ENCODE peak calls at places on chromosome 9, in seven cellular contexts. O is thyroid gland, A is cardiac muscle cell, Y is suprapubic skin, J is IMR-90, M is lung, U is sigmoid colon. H is an unnamed sample.

GRCh38 chr9:127309715-127310114 is 45.1 kb downstream of the GARNL3 start:
- DNase-seq in Y (no peak), J (no peak), U (no peak), M (no peak), A (no peak), O (no peak), H (no peak)

GRCh38 chr9:71793386-71794105 is 25.2 kb upstream of the CEMIP2 start:
- DNase-seq in U (no peak), A (peak), Y (no peak), M (no peak), O (no peak), J (peak), H (no peak)

GRCh38 chr9:88589656-88590055 is 54.7 kb downstream of the NXNL2 start:
- DNase-seq in O (no peak), Y (no peak), A (no peak), J (no peak), M (no peak), U (no peak), H (no peak)

GRCh38 chr9:129885018-129885669 is 49.9 kb downstream of the USP20 start:
- DNase-seq in J (no peak), U (peak), O (peak), M (peak), Y (peak), A (no peak), H (no peak)

GRCh38 chr9:96453625-96454024 is 3.7 kb downstream of the HABP4 start:
- DNase-seq in O (peak), U (no peak), Y (no peak), J (peak), M (no peak), A (peak), H (no peak)

GRCh38 chr9:135217836-135218235 is 130.4 kb downstream of the OLFM1 start:
- DNase-seq in J (no peak), Y (no peak), O (no peak), U (peak), A (no peak), M (no peak), H (no peak)

GRCh38 chr9:134597957-134598883 is 43.4 kb upstream of the COL5A1 start:
- DNase-seq in M (peak), O (no peak), A (peak), Y (peak), J (no peak), U (no peak), H (no peak)

GRCh38 chr9:71285191-71285656 is 163.8 kb upstream of the TRPM3 start:
- DNase-seq in M (peak), O (peak), Y (no peak), U (no peak), J (peak), A (peak), H (peak)

GRCh38 chr9:20197976-20198685 is 409.3 kb upstream of the SLC24A2 start:
- DNase-seq in M (no peak), U (no peak), A (no peak), O (no peak), Y (no peak), J (no peak), H (no peak)

GRCh38 chr9:98775831-98776441 is 20.4 kb downstream of the ANKS6 start:
- DNase-seq in O (peak), J (peak), U (no peak), M (no peak), A (peak), Y (no peak), H (peak)

GRCh38 chr9:76180541-76180940 is 213.7 kb downstream of the RFK start:
- DNase-seq in Y (no peak), O (no peak), A (no peak), U (no peak), J (peak), M (no peak), H (no peak)

GRCh38 chr9:35923927-35924763 is 14.9 kb downstream of the SPAAR start:
- DNase-seq in M (no peak), O (peak), A (no peak), Y (no peak), U (no peak), J (peak), H (peak)

GRCh38 chr9:27280249-27280648 is 16.7 kb downstream of the EQTN start:
- DNase-seq in A (no peak), Y (no peak), M (no peak), O (no peak), U (no peak), J (no peak), H (no peak)

GRCh38 chr9:27273186-27273585 is 23.8 kb downstream of the EQTN start:
- DNase-seq in Y (no peak), O (no peak), A (no peak), J (no peak), U (no peak), M (no peak), H (no peak)

GRCh38 chr9:27278374-27278773 is 18.6 kb downstream of the EQTN start:
- DNase-seq in A (no peak), Y (no peak), M (no peak), O (no peak), U (no peak), J (no peak), H (no peak)

GRCh38 chr9:27279611-27280010 is 17.3 kb downstream of the EQTN start:
- DNase-seq in U (no peak), J (no peak), O (no peak), M (no peak), A (no peak), Y (no peak), H (no peak)

GRCh38 chr9:27276182-27277030 is 20.5 kb downstream of the EQTN start:
- DNase-seq in J (peak), O (no peak), U (no peak), M (no peak), A (peak), Y (no peak), H (peak)
- TF ChIP-seq CTCF in J (peak), O (peak), U (peak), M (peak), A (peak), Y (peak), H (peak)

DNA sequence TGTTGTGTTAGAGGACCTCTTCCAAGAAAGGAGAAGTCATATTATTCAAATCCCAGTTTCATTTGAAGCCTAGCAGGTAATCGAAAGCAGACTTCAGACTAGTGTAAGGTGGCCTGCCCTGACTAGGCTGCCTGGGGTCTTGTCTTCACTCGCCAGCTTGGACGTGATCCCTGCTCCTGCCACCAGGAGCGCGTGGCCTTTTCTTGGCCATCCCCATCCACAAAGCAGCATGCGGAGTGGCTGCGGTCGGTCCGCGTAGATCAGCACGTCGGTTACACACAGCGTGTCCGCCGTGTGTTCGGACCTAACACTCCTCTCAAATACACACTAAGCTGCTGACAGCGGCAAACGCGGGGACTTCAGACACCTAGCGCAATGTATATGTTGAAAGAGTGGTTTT is 37.3 kb downstream of the CFAP77 start:
- DNase-seq in O (no peak), M (no peak), U (no peak), A (peak), Y (no peak), J (no peak), H (no peak)
- TF ChIP-seq CTCF in O (no peak), M (no peak), U (no peak), A (peak), Y (no peak), J (no peak), H (no peak)

DNA sequence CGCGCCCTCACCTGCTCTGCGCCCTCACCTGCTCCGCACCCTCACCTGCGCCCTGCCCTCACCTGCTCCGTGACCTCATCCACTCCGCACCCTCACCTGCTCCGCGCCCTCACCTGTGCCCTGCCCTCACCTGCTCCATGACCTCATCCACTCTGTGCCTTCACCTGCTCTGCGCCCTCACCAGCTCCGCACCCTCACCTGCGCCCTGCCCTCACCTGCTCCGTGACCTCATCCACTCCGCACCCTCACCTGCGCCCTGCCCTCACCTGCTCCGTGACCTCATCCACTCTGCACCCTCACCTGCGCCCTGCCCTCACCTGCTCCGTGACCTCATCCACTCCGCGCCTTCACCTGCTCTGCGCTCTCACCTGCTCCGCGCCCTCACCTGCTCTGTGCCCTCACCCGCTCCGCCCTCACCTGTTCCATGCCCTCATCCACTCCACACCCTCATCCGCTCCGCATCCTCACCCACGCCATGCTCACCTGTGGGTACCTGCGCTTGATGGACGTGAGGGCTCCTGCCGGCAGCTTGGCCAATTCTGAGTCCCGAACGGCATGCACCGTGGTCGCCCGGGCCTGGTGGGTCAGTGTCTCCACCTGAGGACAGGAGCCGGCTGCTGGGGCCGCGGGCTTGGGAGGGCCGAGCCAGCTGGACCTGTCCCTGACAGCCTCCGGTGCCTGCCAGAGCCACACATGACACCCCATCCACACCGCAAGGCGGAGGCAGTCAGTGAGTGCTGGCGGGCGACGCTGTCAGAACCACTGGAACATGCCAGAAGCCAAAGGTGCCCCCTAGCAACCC is 35.6 kb upstream of the NSMF start:
- DNase-seq in Y (no peak), A (no peak), J (no peak), M (no peak), U (no peak), O (no peak), H (no peak)
- TF ChIP-seq CTCF in Y (no peak), A (no peak), J (no peak), M (no peak), U (no peak), O (no peak), H (no peak)

GRCh38 chr9:16153221-16153620 is 600.4 kb downstream of the CCDC171 start:
- DNase-seq in J (no peak), M (no peak), U (no peak), Y (no peak), O (no peak), A (no peak), H (no peak)

GRCh38 chr9:16157216-16157615 is 604.4 kb downstream of the CCDC171 start:
- DNase-seq in J (no peak), O (no peak), U (no peak), Y (no peak), M (no peak), A (no peak), H (no peak)

GRCh38 chr9:16158063-16158462 is 605.2 kb downstream of the CCDC171 start:
- DNase-seq in O (no peak), A (no peak), U (no peak), M (no peak), Y (no peak), J (no peak), H (no peak)

GRCh38 chr9:16154570-16155078 is 601.8 kb downstream of the CCDC171 start:
- DNase-seq in Y (no peak), J (no peak), U (no peak), M (no peak), O (peak), A (peak), H (no peak)

GRCh38 chr9:16155878-16156277 is 603.0 kb downstream of the CCDC171 start:
- DNase-seq in Y (no peak), O (no peak), U (no peak), M (no peak), A (no peak), J (no peak), H (no peak)
- TF ChIP-seq CTCF in Y (no peak), O (no peak), U (no peak), M (no peak), A (no peak), J (no peak), H (no peak)

H was measured in AG09319.